ENCODE peak calls at places on chromosomes 13 and 19, in six cellular contexts. L is ovary, O is heart left ventricle, M is stomach, R is prostate gland, U is thyroid gland. Q is an unnamed sample. For H3K4me1 and H3K36me3, the result is how much of the 10 kb centered on the place peaks cover.

GRCh38 chr13:78022164-78022877 is 103.7 kb upstream of the EDNRB start:
- DNase-seq in R (no peak), L (no peak), U (peak), M (peak), O (peak), Q (no peak)

GRCh38 chr13:79581870-79582315 is 100.9 kb downstream of the NDFIP2 start:
- DNase-seq in M (no peak), U (no peak), O (peak), R (peak), L (no peak), Q (no peak)

GRCh38 chr13:46085737-46086136 is 19.1 kb downstream of the CPB2 start:
- DNase-seq in L (no peak), U (no peak), O (no peak), R (no peak), M (no peak), Q (no peak)

GRCh38 chr13:27915301-27916207 is 4.2 kb upstream of the PDX1 start:
- DNase-seq in L (no peak), M (no peak), R (no peak), U (no peak), O (no peak), Q (no peak)

GRCh38 chr13:33353210-33353609 is 67.7 kb upstream of the STARD13 start:
- DNase-seq in L (no peak), O (peak), R (no peak), M (no peak), U (peak), Q (no peak)

GRCh38 chr13:106376411-106377112 is 158.9 kb downstream of the EFNB2 start:
- DNase-seq in U (no peak), L (no peak), R (no peak), O (no peak), M (peak), Q (no peak)

GRCh38 chr13:26660761-26661160 is 99.8 kb downstream of the GPR12 start:
- DNase-seq in M (no peak), O (no peak), L (no peak), R (no peak), U (no peak), Q (no peak)

GRCh38 chr13:28173793-28174192 is 35.4 kb downstream of the PAN3 start:
- DNase-seq in U (no peak), O (no peak), L (no peak), R (no peak), M (no peak), Q (no peak)

GRCh38 chr13:28467034-28467433 is 27.9 kb downstream of the FLT1 start:
- DNase-seq in R (no peak), O (no peak), M (no peak), L (no peak), U (no peak), Q (no peak)

GRCh38 chr13:41416276-41416675 is 41.1 kb upstream of the RGCC start:
- DNase-seq in L (no peak), U (no peak), R (no peak), O (no peak), M (no peak), Q (no peak)

GRCh38 chr13:80334582-80335260 is 6.2 kb downstream of the SPRY2 start:
- DNase-seq in L (no peak), R (no peak), O (no peak), U (no peak), M (no peak), Q (no peak)

GRCh38 chr13:75256922-75257321 is 225.0 kb downstream of the TBC1D4 start:
- DNase-seq in O (no peak), R (no peak), M (no peak), U (no peak), L (no peak), Q (no peak)

GRCh38 chr13:98517576-98518310 is 59.2 kb downstream of the STK24 start:
- DNase-seq in O (no peak), M (no peak), R (no peak), U (no peak), L (no peak), Q (no peak)

GRCh38 chr13:41919741-41920487 is 41.0 kb downstream of the VWA8 start:
- DNase-seq in L (no peak), R (no peak), M (no peak), O (no peak), U (no peak), Q (no peak)

GRCh38 chr13:28609936-28610335 is 49.0 kb upstream of the POMP start:
- DNase-seq in O (no peak), L (no peak), M (no peak), U (no peak), R (no peak), Q (no peak)

GRCh38 chr13:50539791-50540530 is 303.5 kb downstream of the DLEU7 start:
- DNase-seq in U (no peak), M (no peak), L (no peak), O (no peak), R (no peak), Q (no peak)

GRCh38 chr19:35519291-35519690 is 5.8 kb upstream of the DMKN start:
- DNase-seq in R (no peak), L (no peak), O (no peak), U (no peak), M (no peak), Q (no peak)

GRCh38 chr13:58574791-58575190 is 943.2 kb downstream of the PCDH17 start:
- DNase-seq in L (no peak), O (no peak), U (no peak), M (no peak), R (no peak), Q (no peak)

GRCh38 chr19:40542197-40542859 is 34.3 kb upstream of the SHKBP1 start:
- DNase-seq in R (no peak), M (peak), U (no peak), O (peak), L (peak), Q (no peak)

GRCh38 chr13:59483441-59484116 is 680.1 kb downstream of the DIAPH3 start:
- DNase-seq in M (no peak), R (no peak), L (no peak), U (no peak), O (peak), Q (no peak)

GRCh38 chr19:17504030-17504429 is 7.4 kb upstream of the PGLS start:
- DNase-seq in L (no peak), M (no peak), R (no peak), O (no peak), U (no peak), Q (no peak)

GRCh38 chr19:33578697-33579096 is 43.1 kb upstream of the CHST8 start:
- DNase-seq in M (no peak), O (no peak), R (no peak), U (no peak), L (no peak), Q (no peak)

GRCh38 chr19:1516395-1516753 is 3.6 kb upstream of the ADAMTSL5 start:
- DNase-seq in R (no peak), M (no peak), O (no peak), L (no peak), U (no peak), Q (no peak)

DNA sequence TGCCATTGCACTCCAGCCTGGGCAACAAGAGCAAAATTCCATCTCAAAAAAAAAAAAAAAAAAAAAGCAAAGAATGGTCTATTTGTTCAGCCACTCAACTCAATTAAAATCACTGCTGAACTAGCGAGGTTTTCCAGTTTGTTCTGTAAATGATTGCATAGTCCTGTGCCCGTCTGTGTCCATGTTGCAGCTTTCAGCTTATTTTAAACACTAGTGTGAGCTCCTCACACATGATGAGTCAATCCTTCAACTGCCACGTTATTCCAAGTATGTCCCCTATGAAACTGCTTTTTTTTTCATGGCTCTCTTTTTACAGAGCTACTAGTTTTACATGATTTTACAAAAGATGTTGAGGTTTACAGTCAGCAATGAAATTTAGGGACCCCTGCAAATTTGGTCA is 12.2 kb downstream of the SUGP2 start:
- DNase-seq in R (peak), U (no peak), L (no peak), M (no peak), O (no peak), Q (no peak)
- H3K4me1 ChIP-seq in R (under half), U (under half), L (under half), M (under half), O (under half), Q (under half)

GRCh38 chr13:97432917-97433726 is 847 bp upstream of the RAP2A start:
- DNase-seq in U (peak), R (peak), L (peak), M (peak), O (peak), Q (peak)

GRCh38 chr13:97435297-97435682 is 1.3 kb downstream of the RAP2A start:
- DNase-seq in O (no peak), M (no peak), L (no peak), U (no peak), R (no peak), Q (no peak)

GRCh38 chr13:97434417-97435296 is 688 bp downstream of the RAP2A start:
- DNase-seq in U (peak), M (peak), R (peak), L (peak), O (peak), Q (peak)

GRCh38 chr13:97432232-97432916 is 1.6 kb upstream of the RAP2A start:
- DNase-seq in M (no peak), O (no peak), L (no peak), U (no peak), R (no peak), Q (no peak)

GRCh38 chr13:97433727-97434416 is at the start of gene RAP2A:
- DNase-seq in R (peak), M (peak), O (peak), L (peak), U (peak), Q (peak)
- TF ChIP-seq POLR2A in R (peak), M (no peak), O (peak), L (peak), U (no peak), Q (peak)

GRCh38 chr13:110496281-110496680 is 65.2 kb downstream of the RAB20 start:
- DNase-seq in U (no peak), R (no peak), M (no peak), L (no peak), O (peak), Q (no peak)

GRCh38 chr13:110497003-110497402 is 64.5 kb downstream of the RAB20 start:
- DNase-seq in L (no peak), M (no peak), R (no peak), O (peak), U (no peak), Q (no peak)

GRCh38 chr13:110495881-110496280 is 65.6 kb downstream of the RAB20 start:
- DNase-seq in O (peak), L (no peak), M (no peak), R (no peak), U (no peak), Q (no peak)

GRCh38 chr13:110493613-110494012 is 67.9 kb downstream of the RAB20 start:
- DNase-seq in L (no peak), O (no peak), R (no peak), U (no peak), M (no peak), Q (no peak)

DNA sequence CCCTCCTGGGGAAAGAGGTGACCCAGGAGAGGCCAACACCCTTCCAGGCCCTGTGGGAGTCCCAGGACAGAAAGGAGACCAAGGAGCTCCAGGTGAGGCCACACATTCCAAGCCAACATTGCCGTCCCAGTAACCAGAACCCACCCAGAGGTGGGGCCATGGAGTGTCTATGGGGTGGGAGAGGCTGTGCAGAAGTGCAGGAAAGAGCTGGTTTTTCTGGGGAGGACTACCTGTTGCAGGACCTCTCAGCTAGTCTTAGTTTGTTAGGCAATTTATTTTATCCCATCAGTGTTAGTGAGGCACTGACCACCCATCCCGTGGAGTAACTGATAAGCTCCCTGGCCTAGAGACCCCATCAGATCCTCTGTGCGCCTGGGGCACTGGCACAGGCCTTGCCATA is 66.1 kb downstream of the RAB20 start:
- DNase-seq in U (no peak), O (peak), R (no peak), M (no peak), L (no peak), Q (no peak)
- H3K36me3 ChIP-seq in U (under half), O (half or more), R (under half), M (half or more), L (under half), Q (under half)

GRCh38 chr19:19063183-19064097 is at the start of gene SLC25A42:
- DNase-seq in L (peak), U (peak), O (peak), M (peak), R (peak), Q (peak)
- H3K4me1 ChIP-seq in L (under half), U (half or more), O (under half), M (half or more), R (under half), Q (under half)

GRCh38 chr19:52962394-52963228 is at the start of gene ZNF816:
- DNase-seq in M (peak), U (peak), R (peak), O (peak), L (peak), Q (peak)
- TF ChIP-seq POLR2A in M (peak), U (no peak), R (peak), O (peak), L (no peak), Q (no peak)

GRCh38 chr19:16208064-16208759 is 10.5 kb downstream of the AP1M1 start:
- DNase-seq in U (no peak), O (no peak), M (no peak), L (no peak), R (no peak), Q (no peak)

GRCh38 chr19:16207490-16208025 is 9.8 kb downstream of the AP1M1 start:
- DNase-seq in R (no peak), M (no peak), L (no peak), U (no peak), O (no peak), Q (no peak)

GRCh38 chr19:16210168-16210567 is 12.5 kb downstream of the AP1M1 start:
- DNase-seq in O (no peak), U (no peak), M (no peak), R (peak), L (no peak), Q (no peak)

GRCh38 chr19:16209266-16209665 is 11.6 kb downstream of the AP1M1 start:
- DNase-seq in R (no peak), U (no peak), L (no peak), M (no peak), O (no peak), Q (no peak)

DNA sequence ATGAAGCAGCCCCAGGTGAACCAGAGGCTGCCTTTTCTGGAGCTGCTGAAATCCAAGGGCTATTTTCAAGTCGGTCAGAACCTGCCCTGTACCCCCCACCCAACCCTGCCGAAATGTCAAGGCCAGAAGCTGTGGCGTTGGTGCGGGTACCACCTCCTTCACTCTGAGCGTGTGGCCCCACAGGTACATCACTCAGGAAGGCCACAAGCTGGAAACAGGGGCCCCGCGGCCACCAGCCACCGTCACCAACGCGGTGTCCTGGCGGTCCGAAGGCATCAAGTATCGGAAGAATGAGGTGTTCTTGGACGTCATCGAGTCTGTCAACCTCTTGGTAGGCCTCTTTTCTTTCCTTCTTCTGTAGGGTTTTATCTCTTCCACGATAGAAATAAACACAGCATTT is 11.1 kb downstream of the AP1M1 start:
- DNase-seq in M (no peak), O (no peak), L (no peak), U (no peak), R (no peak), Q (no peak)
- H3K36me3 ChIP-seq in M (half or more), O (half or more), L (under half), U (under half), R (under half), Q (under half)

GRCh38 chr13:110261166-110262081 is 45.5 kb downstream of the COL4A1 start:
- DNase-seq in O (no peak), M (no peak), R (no peak), U (no peak), L (no peak), Q (no peak)

GRCh38 chr13:110262082-110262436 is 44.9 kb downstream of the COL4A1 start:
- DNase-seq in O (no peak), R (no peak), L (no peak), M (no peak), U (no peak), Q (no peak)

GRCh38 chr13:110263906-110264305 is 43.1 kb downstream of the COL4A1 start:
- DNase-seq in M (no peak), L (peak), R (no peak), U (no peak), O (peak), Q (no peak)

GRCh38 chr13:110262944-110263343 is 44.0 kb downstream of the COL4A1 start:
- DNase-seq in O (peak), L (no peak), M (no peak), U (no peak), R (no peak), Q (no peak)

DNA sequence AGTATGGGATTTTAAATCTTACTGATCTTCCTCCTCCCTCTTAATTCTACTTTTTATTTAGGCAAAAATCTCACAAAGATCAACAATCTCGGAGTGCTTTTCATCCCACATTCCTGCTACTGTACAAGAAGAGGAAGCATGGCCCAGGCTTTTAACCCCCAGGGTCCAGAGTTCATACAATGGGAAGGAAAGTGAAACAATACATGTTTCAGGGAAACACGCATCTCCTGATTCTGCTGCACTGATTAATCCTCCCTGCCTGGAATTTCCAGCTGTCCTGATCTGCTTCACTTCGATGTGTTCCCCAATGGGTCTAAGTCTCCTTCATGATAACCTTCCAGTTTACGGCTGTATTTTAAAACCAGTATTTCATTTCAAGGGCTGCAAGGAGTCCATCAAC is 44.5 kb downstream of the COL4A1 start:
- DNase-seq in R (no peak), O (no peak), M (no peak), L (no peak), U (no peak), Q (no peak)
- H3K4me1 ChIP-seq in R (under half), O (under half), M (half or more), L (under half), U (under half), Q (under half)

GRCh38 chr19:42076375-42076944 is 494 bp downstream of the ZNF574 start:
- DNase-seq in U (no peak), O (no peak), L (peak), M (no peak), R (no peak), Q (no peak)
- TF ChIP-seq POLR2A in U (no peak), O (no peak), L (no peak), M (no peak), R (no peak), Q (no peak)

GRCh38 chr13:95569966-95570365 is 17.4 kb downstream of the CLDN10 start:
- DNase-seq in U (no peak), O (no peak), L (no peak), R (no peak), M (no peak), Q (no peak)
- H3K36me3 ChIP-seq in U (under half), O (under half), L (under half), R (under half), M (under half), Q (under half)

Q was measured in breast epithelium.